ENCODE peak calls at places on chromosomes 13 and 19, in eight cellular contexts. R is progenitor cell of endocrine pancreas; S is EL; C is DND-41; N is left colon; M is activated CD4-positive, alpha-beta T cell treated with anti-CD3 and anti-CD28 coated beads, Interleukin-2, amount 10 ng/mL, durations not matched to agents 24 days and 14 days; X is RCC 7860; O is activated naive CD8-positive, alpha-beta T cell treated with anti-CD3 and anti-CD28 coated beads for 36 hours. I is an unnamed sample.
A peak's percentile ranks its signal among the peaks of the same experiment; 100 is the strongest.

GRCh38 chr19:18500820-18501219 is 21.1 kb downstream of the ELL start:
- DNase-seq in M (no peak), C (no peak), N (no peak), O (no peak), R (no peak), X (no peak), S (no peak), I (no peak)

GRCh38 chr13:20428666-20429644 is 96.7 kb downstream of the CRYL1 start:
- DNase-seq in M (peak; percentile 55), R (no peak), X (no peak), C (no peak), O (no peak), S (no peak), N (no peak), I (no peak)

GRCh38 chr19:10430505-10431253 is 10.3 kb downstream of the PDE4A start:
- DNase-seq in C (no peak), M (peak; percentile 63), N (peak; percentile 78), O (no peak), S (no peak), X (no peak), R (no peak), I (peak; percentile 86)

GRCh38 chr13:95756072-95756471 is 79.1 kb downstream of the DNAJC3 start:
- DNase-seq in C (no peak), R (no peak), M (no peak), N (no peak), O (no peak), X (no peak), S (no peak), I (no peak)

GRCh38 chr19:43752287-43752875 is 2.4 kb downstream of the SMG9 start:
- DNase-seq in O (no peak), S (no peak), R (no peak), X (no peak), N (no peak), M (no peak), C (no peak), I (no peak)

GRCh38 chr13:55937180-55937579 is 1203.5 kb upstream of the PRR20A start:
- DNase-seq in C (no peak), O (no peak), S (no peak), N (no peak), M (no peak), R (no peak), X (no peak), I (no peak)

GRCh38 chr13:112719016-112719415 is 29.2 kb downstream of the ATP11A start:
- DNase-seq in O (no peak), X (no peak), N (no peak), S (no peak), R (no peak), C (no peak), M (no peak), I (no peak)

GRCh38 chr13:109312399-109312798 is 474.0 kb downstream of the IRS2 start:
- DNase-seq in R (no peak), O (no peak), N (no peak), C (no peak), X (no peak), M (no peak), S (no peak), I (no peak)

GRCh38 chr19:3005345-3005744 is 23.7 kb downstream of the TLE2 start:
- DNase-seq in O (no peak), S (no peak), R (no peak), N (no peak), M (no peak), C (no peak), X (no peak), I (no peak)

GRCh38 chr19:41646589-41647204 is 19.8 kb upstream of the CEACAM4 start:
- DNase-seq in O (peak; percentile 49), X (no peak), M (peak; percentile 79), N (no peak), R (no peak), C (no peak), S (peak; percentile 6), I (no peak)

GRCh38 chr13:41960195-41960699 is 662 bp downstream of the VWA8 start:
- DNase-seq in C (no peak), O (no peak), N (no peak), X (no peak), R (no peak), M (no peak), S (peak; percentile 50), I (peak; percentile 17)

GRCh38 chr13:61024046-61024445 is 391.6 kb downstream of the PCDH20 start:
- DNase-seq in N (no peak), M (no peak), S (no peak), O (no peak), R (no peak), C (no peak), X (no peak), I (no peak)

GRCh38 chr13:45034342-45034741 is 45.0 kb downstream of the GPALPP1 start:
- DNase-seq in C (no peak), M (no peak), N (no peak), O (no peak), S (no peak), R (no peak), X (no peak), I (no peak)

GRCh38 chr13:79306650-79307049 is 99.4 kb downstream of the RBM26 start:
- DNase-seq in C (no peak), O (no peak), R (no peak), S (no peak), M (no peak), N (no peak), X (no peak), I (no peak)

I was measured in GM13977.